ENCODE peak calls at places on chromosome 19, in five cellular contexts. K is stomach, O is PC-3, D is GM23338, G is left ventricle myocardium inferior. P is an unnamed sample. For H3K27me3, the result is how much of the 10 kb centered on the place peaks cover.

GRCh38 chr19:4069331-4069959 is 2.7 kb upstream of the ZBTB7A start:
- DNase-seq in K (no peak), O (no peak), D (peak), G (no peak), P (no peak)

GRCh38 chr19:18562086-18562485 is 4.4 kb downstream of the KXD1 start:
- DNase-seq in K (no peak), O (no peak), D (no peak), G (peak), P (peak)

GRCh38 chr19:55256562-55257460 is 2.0 kb downstream of the PPP6R1 start:
- DNase-seq in K (no peak), O (peak), D (no peak), G (no peak), P (no peak)

GRCh38 chr19:40512110-40512472 is 45.3 kb downstream of the SPTBN4 start:
- DNase-seq in K (no peak), O (no peak), D (no peak), G (no peak), P (no peak)

GRCh38 chr19:33186835-33187540 is 7.1 kb upstream of the LRP3 start:
- DNase-seq in K (no peak), O (no peak), D (no peak), G (no peak), P (no peak)

GRCh38 chr19:42075364-42075615 is 676 bp upstream of the ZNF574 start:
- DNase-seq in K (no peak), O (no peak), D (no peak), G (no peak), P (no peak)

GRCh38 chr19:31418055-31418454 is 68.8 kb upstream of the TSHZ3 start:
- DNase-seq in K (no peak), O (no peak), D (peak), G (no peak), P (no peak)

GRCh38 chr19:970695-971094 is 13.4 kb upstream of the WDR18 start:
- DNase-seq in K (no peak), O (no peak), D (peak), G (no peak), P (no peak)

GRCh38 chr19:19747357-19748220 is 14.7 kb upstream of the ZNF14 start:
- DNase-seq in K (peak), O (no peak), D (no peak), G (no peak), P (no peak)

GRCh38 chr19:8334458-8335342 is 8.4 kb downstream of the KANK3 start:
- DNase-seq in K (peak), O (peak), D (peak), G (peak), P (no peak)

GRCh38 chr19:5547881-5548280 is 19.9 kb downstream of the TINCR start:
- DNase-seq in K (peak), O (peak), D (peak), G (no peak), P (no peak)

GRCh38 chr19:35642798-35643254 is 1.3 kb downstream of the ETV2 start:
- DNase-seq in K (no peak), O (no peak), D (peak), G (no peak), P (no peak)

GRCh38 chr19:7191946-7192691 is 102.1 kb downstream of the INSR start:
- DNase-seq in K (no peak), O (no peak), D (no peak), G (no peak), P (no peak)

GRCh38 chr19:55753401-55753800 is 5.5 kb upstream of the RFPL4A start:
- DNase-seq in K (peak), O (no peak), D (no peak), G (no peak), P (no peak)

GRCh38 chr19:7101498-7102253 is 32.2 kb downstream of the ZNF557 start:
- DNase-seq in K (no peak), O (no peak), D (no peak), G (no peak), P (no peak)

GRCh38 chr19:45630463-45630862 is 8.7 kb downstream of the EML2 start:
- DNase-seq in K (no peak), O (peak), D (peak), G (no peak), P (no peak)

GRCh38 chr19:41774515-41774980 is 19.2 kb downstream of the CEACAM6 start:
- DNase-seq in K (peak), O (peak), D (no peak), G (no peak), P (no peak)

GRCh38 chr19:18519962-18520847 is 1.7 kb downstream of the ELL start:
- DNase-seq in K (peak), O (peak), D (peak), G (peak), P (peak)

GRCh38 chr19:33704271-33704670 is 82.5 kb downstream of the CHST8 start:
- DNase-seq in K (no peak), O (no peak), D (no peak), G (no peak), P (no peak)

GRCh38 chr19:41698746-41699230 is 9.6 kb upstream of the CEACAM5 start:
- DNase-seq in K (peak), O (no peak), D (no peak), G (no peak), P (no peak)

GRCh38 chr19:35937345-35938281 is 1.4 kb downstream of the LRFN3 start:
- DNase-seq in K (no peak), O (no peak), D (no peak), G (no peak), P (no peak)

GRCh38 chr19:31450696-31451095 is 101.5 kb upstream of the TSHZ3 start:
- DNase-seq in K (no peak), O (no peak), D (no peak), G (no peak), P (no peak)

GRCh38 chr19:4910594-4911273 is 1.4 kb downstream of the UHRF1 start:
- DNase-seq in K (no peak), O (peak), D (no peak), G (no peak), P (no peak)

GRCh38 chr19:7978196-7978825 is 27.1 kb downstream of the ELAVL1 start:
- DNase-seq in K (no peak), O (peak), D (no peak), G (no peak), P (no peak)

GRCh38 chr19:33403221-33403972 is 29.9 kb downstream of the CEBPG start:
- DNase-seq in K (peak), O (no peak), D (no peak), G (no peak), P (no peak)

GRCh38 chr19:40422428-40423226 is 3.2 kb downstream of the SERTAD1 start:
- DNase-seq in K (no peak), O (no peak), D (no peak), G (no peak), P (no peak)

GRCh38 chr19:55156202-55157063 is 1.1 kb downstream of the TNNI3 start:
- DNase-seq in K (peak), O (peak), D (peak), G (peak), P (peak)

GRCh38 chr19:41085748-41086415 is 2.4 kb upstream of the CYP2A13 start:
- DNase-seq in K (no peak), O (no peak), D (no peak), G (no peak), P (no peak)

GRCh38 chr19:33393286-33394005 is 19.9 kb downstream of the CEBPG start:
- DNase-seq in K (no peak), O (no peak), D (no peak), G (peak), P (no peak)

GRCh38 chr19:17058236-17058635 is 17.0 kb downstream of the HAUS8 start:
- DNase-seq in K (no peak), O (no peak), D (no peak), G (no peak), P (no peak)

GRCh38 chr19:31436121-31436776 is 87.0 kb upstream of the TSHZ3 start:
- DNase-seq in K (no peak), O (no peak), D (no peak), G (no peak), P (no peak)

GRCh38 chr19:33740811-33741396 is 55.8 kb upstream of the KCTD15 start:
- DNase-seq in K (no peak), O (peak), D (peak), G (no peak), P (no peak)

GRCh38 chr19:7701654-7702457 is at the start of gene FCER2:
- DNase-seq in K (no peak), O (no peak), D (no peak), G (no peak), P (no peak)

GRCh38 chr19:49113762-49114629 is at the start of gene LIN7B:
- DNase-seq in K (peak), O (peak), D (peak), G (peak), P (peak)

GRCh38 chr19:22806418-22806817 is 22.5 kb upstream of the ZNF99 start:
- DNase-seq in K (no peak), O (no peak), D (no peak), G (no peak), P (no peak)

GRCh38 chr19:41895745-41896580 is 13.0 kb downstream of the ARHGEF1 start:
- DNase-seq in K (no peak), O (no peak), D (peak), G (no peak), P (no peak)

DNA sequence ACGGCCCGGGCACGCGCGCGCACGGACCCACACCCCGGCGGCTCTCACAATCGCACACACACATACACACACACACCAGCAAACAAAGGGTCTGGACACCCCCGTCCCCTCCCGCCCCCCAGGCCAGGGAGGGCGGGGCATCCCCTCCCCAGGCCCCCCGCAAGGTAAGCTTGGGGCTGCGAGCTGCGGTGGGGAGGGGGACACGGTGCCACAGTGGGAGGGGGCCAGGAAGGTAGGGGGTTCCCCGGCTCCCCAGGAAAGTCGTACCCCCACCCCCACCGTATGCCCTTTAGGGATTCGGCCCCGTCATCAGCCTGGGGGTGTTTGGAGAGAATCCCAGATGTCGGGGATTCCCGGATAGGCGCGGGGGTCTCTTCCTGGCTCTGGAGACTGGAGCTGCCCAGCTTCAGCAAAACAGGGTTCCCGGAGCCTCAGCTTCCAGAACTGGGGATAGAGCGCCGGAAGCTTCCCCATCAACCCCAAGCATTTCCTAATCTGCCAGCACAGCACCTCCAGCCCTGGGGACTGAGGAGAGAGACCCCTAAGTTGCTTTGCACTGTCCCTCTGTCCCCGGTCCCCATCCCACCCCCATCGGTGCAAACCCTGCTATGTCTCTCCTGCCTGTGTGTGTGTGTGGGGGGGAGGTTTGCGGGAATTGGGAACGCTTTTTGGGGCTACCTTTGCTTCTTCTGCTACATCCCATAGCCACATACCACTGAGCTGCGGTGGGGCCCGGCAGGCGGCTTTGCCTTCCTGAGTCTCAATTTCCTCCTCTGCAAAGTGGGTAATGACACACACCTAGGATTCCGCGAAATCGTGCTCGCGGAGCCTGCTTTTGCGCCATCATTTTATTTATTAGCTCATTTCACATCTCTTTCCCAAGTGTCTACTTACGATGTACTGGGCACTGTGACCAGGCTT is 1.8 kb upstream of the CDC37 start:
- DNase-seq in K (no peak), O (no peak), D (peak), G (no peak), P (no peak)
- TF ChIP-seq CTCF in K (no peak), O (no peak), D (no peak), G (no peak), P (no peak)

GRCh38 chr19:47239610-47240296 is 8.8 kb upstream of the BBC3 start:
- DNase-seq in K (peak), O (no peak), D (peak), G (peak), P (peak)
- H3K27me3 ChIP-seq in K (under half), O (under half), D (under half), G (under half), P (under half)

DNA sequence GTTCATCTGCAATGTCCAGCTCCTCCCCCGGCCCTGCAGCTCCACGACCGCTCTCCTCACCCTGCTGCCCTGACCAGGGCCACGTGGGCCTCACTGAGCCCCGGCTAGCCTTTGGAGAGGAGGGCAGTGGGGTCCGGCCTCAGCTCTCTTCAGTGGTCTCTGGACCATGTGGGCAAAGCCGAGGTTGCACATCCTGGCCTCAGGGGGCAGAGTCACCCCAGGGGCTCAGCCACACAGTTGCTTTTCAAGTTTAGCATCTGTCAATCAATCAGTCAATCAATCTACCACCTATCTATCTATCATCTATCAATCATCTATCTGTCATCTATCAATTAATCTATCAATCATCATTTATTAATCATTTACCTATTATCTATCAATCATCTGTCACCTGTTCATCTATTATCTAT is 3.0 kb upstream of the DIRAS1 start:
- DNase-seq in K (no peak), O (no peak), D (peak), G (no peak), P (no peak)
- TF ChIP-seq CTCF in K (no peak), O (no peak), D (peak), G (no peak), P (no peak)

GRCh38 chr19:12833747-12834417 is 497 bp downstream of the RTBDN start:
- DNase-seq in K (peak), O (peak), D (peak), G (no peak), P (peak)

GRCh38 chr19:12834418-12834943 is at the start of gene RTBDN:
- DNase-seq in K (no peak), O (peak), D (peak), G (no peak), P (no peak)

GRCh38 chr19:12836529-12836863 is 1.8 kb upstream of the MAST1 start:
- DNase-seq in K (no peak), O (no peak), D (no peak), G (no peak), P (no peak)

GRCh38 chr19:12834976-12835757 is 788 bp upstream of the RTBDN start:
- DNase-seq in K (peak), O (peak), D (peak), G (no peak), P (no peak)

GRCh38 chr19:12833418-12833746 is 997 bp downstream of the RTBDN start:
- DNase-seq in K (no peak), O (no peak), D (peak), G (no peak), P (no peak)
- H3K27me3 ChIP-seq in K (half or more), O (under half), D (under half), G (half or more), P (half or more)

GRCh38 chr19:2046046-2046907 is 4.8 kb downstream of the MKNK2 start:
- DNase-seq in K (no peak), O (no peak), D (no peak), G (no peak), P (no peak)

GRCh38 chr19:2045501-2046045 is 5.5 kb downstream of the MKNK2 start:
- DNase-seq in K (peak), O (no peak), D (no peak), G (no peak), P (no peak)

GRCh38 chr19:2048104-2048958 is 2.7 kb downstream of the MKNK2 start:
- DNase-seq in K (no peak), O (no peak), D (no peak), G (no peak), P (no peak)

GRCh38 chr19:2047449-2048103 is 3.5 kb downstream of the MKNK2 start:
- DNase-seq in K (peak), O (peak), D (no peak), G (no peak), P (no peak)

DNA sequence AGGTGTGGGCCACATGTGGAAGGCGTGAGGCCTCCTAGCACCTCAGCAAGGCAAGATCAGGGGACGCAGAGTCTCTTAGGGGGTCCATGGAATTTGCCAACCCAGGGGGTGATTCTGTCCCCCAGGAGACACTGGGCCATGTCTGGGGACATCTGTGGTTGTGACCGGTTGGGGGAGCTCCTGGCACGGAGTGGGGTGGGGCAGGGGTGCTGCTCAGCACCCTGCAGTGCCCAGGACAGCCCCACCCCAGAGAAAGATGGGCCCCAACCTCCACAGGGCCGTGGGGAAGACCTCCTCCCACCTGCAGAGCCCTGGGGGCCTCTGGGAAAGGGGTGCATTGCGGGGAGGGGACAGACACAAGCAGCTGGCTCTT is 4.0 kb downstream of the MKNK2 start:
- DNase-seq in K (no peak), O (no peak), D (no peak), G (no peak), P (no peak)
- TF ChIP-seq CTCF in K (no peak), O (no peak), D (no peak), G (no peak), P (no peak)

GRCh38 chr19:54047626-54048025 is 16.1 kb downstream of the VSTM1 start:
- DNase-seq in K (no peak), O (no peak), D (no peak), G (no peak), P (no peak)
- H3K27me3 ChIP-seq in K (half or more), O (half or more), D (under half), G (half or more), P (under half)

GRCh38 chr19:50152578-50152977 is 10.5 kb downstream of the IZUMO2 start:
- DNase-seq in K (no peak), O (no peak), D (no peak), G (no peak), P (no peak)

GRCh38 chr19:50148528-50148927 is 14.6 kb downstream of the IZUMO2 start:
- DNase-seq in K (no peak), O (no peak), D (no peak), G (no peak), P (no peak)

GRCh38 chr19:50147462-50148423 is 15.3 kb downstream of the IZUMO2 start:
- DNase-seq in K (peak), O (peak), D (peak), G (peak), P (peak)
- TF ChIP-seq CTCF in K (peak), O (peak), D (peak), G (peak), P (peak)

P was measured in heart right ventricle.